ENCODE peak calls at places on chromosomes 4 and X, in six cellular contexts. H is GM12891, U is GM12878, E is HepG2, T is K562, B is H1. J is an unnamed sample.
A peak's percentile ranks its signal among the peaks of the same experiment; 100 is the strongest.

GRCh38 chrX:14412686-14413085 is 116.7 kb upstream of the GLRA2 start:
- DNase-seq in H (no peak), U (no peak), E (no peak), T (no peak), B (no peak), J (no peak)

GRCh38 chr4:102263024-102263787 is 82.1 kb downstream of the SLC39A8 start:
- DNase-seq in H (no peak), U (no peak), E (peak; percentile 41), T (no peak), B (no peak), J (no peak)

GRCh38 chr4:15420642-15421041 is 7.2 kb upstream of the C1QTNF7 start:
- DNase-seq in H (no peak), U (no peak), E (no peak), T (no peak), B (no peak), J (no peak)

GRCh38 chr4:89400408-89401035 is 92.9 kb upstream of the GPRIN3 start:
- DNase-seq in H (no peak), U (no peak), E (no peak), T (no peak), B (no peak), J (no peak)

GRCh38 chr4:149987777-149988410 is 90.4 kb upstream of the DCLK2 start:
- DNase-seq in H (no peak), U (no peak), E (no peak), T (no peak), B (no peak), J (no peak)

GRCh38 chr4:70660106-70660505 is 6.2 kb downstream of the JCHAIN start:
- DNase-seq in H (no peak), U (no peak), E (no peak), T (no peak), B (no peak), J (no peak)

GRCh38 chrX:6660567-6661252 is 125.8 kb upstream of the VCX3A start:
- DNase-seq in H (no peak), U (no peak), E (no peak), T (no peak), B (no peak), J (no peak)

GRCh38 chrX:71998836-71999509 is 88.3 kb downstream of the NHSL2 start:
- DNase-seq in H (no peak), U (no peak), E (peak; percentile 12), T (peak; percentile 42), B (no peak), J (peak; percentile 20)

GRCh38 chr4:170476351-170476750 is 386.6 kb upstream of the AADAT start:
- DNase-seq in H (no peak), U (no peak), E (no peak), T (no peak), B (no peak), J (no peak)

GRCh38 chrX:19616959-19617358 is 101.7 kb upstream of the MAP3K15 start:
- DNase-seq in H (no peak), U (no peak), E (no peak), T (no peak), B (no peak), J (no peak)

GRCh38 chr4:110361921-110362320 is 114.0 kb upstream of the ENPEP start:
- DNase-seq in H (no peak), U (no peak), E (no peak), T (no peak), B (no peak), J (no peak)

GRCh38 chrX:132876509-132876837 is 82.0 kb downstream of the HS6ST2 start:
- DNase-seq in H (no peak), U (no peak), E (no peak), T (no peak), B (no peak), J (no peak)

GRCh38 chrX:132876933-132877332 is 81.5 kb downstream of the HS6ST2 start:
- DNase-seq in H (no peak), U (no peak), E (no peak), T (no peak), B (no peak), J (no peak)

GRCh38 chrX:132883358-132883908 is 75.0 kb downstream of the HS6ST2 start:
- DNase-seq in H (no peak), U (no peak), E (no peak), T (no peak), B (no peak), J (no peak)

GRCh38 chrX:132875705-132876508 is 82.5 kb downstream of the HS6ST2 start:
- DNase-seq in H (no peak), U (no peak), E (no peak), T (no peak), B (peak; percentile 9), J (no peak)

GRCh38 chrX:132877954-132878536 is 80.4 kb downstream of the HS6ST2 start:
- DNase-seq in H (no peak), U (no peak), E (no peak), T (no peak), B (no peak), J (no peak)
- TF ChIP-seq POLR2AphosphoS5 in H (no peak), U (no peak), E (no peak), T (no peak), B (no peak), J (no peak)

GRCh38 chr4:622996-623913 is 2.1 kb upstream of the PDE6B start:
- DNase-seq in H (no peak), U (no peak), E (no peak), T (no peak), B (no peak), J (no peak)
- TF ChIP-seq TAF1 in H (no peak), U (no peak), E (no peak), T (no peak), B (no peak), J (no peak)

GRCh38 chr4:68344785-68345184 is 5.1 kb downstream of the YTHDC1 start:
- DNase-seq in H (no peak), U (no peak), E (no peak), T (no peak), B (no peak), J (no peak)

GRCh38 chr4:68347845-68348244 is 2.0 kb downstream of the YTHDC1 start:
- DNase-seq in H (no peak), U (no peak), E (no peak), T (no peak), B (no peak), J (no peak)

GRCh38 chr4:68346461-68346860 is 3.4 kb downstream of the YTHDC1 start:
- DNase-seq in H (no peak), U (no peak), E (peak; percentile 49), T (no peak), B (no peak), J (no peak)

GRCh38 chr4:68348577-68348976 is 1.3 kb downstream of the YTHDC1 start:
- DNase-seq in H (no peak), U (no peak), E (no peak), T (no peak), B (no peak), J (no peak)

GRCh38 chr4:68349361-68350360 is at the start of gene YTHDC1:
- DNase-seq in H (peak; percentile 70), U (peak; percentile 81), E (peak; percentile 90), T (peak; percentile 89), B (peak; percentile 88), J (peak; percentile 76)
- TF ChIP-seq POLR2A in H (peak; percentile 89), U (peak; percentile 99), E (peak; percentile 89), T (peak; percentile 96), B (peak; percentile 91), J (peak; percentile 88)

GRCh38 chrX:53511302-53511701 is 77.1 kb upstream of the HSD17B10 start:
- DNase-seq in H (no peak), U (no peak), E (no peak), T (no peak), B (no peak), J (no peak)
- TF ChIP-seq POLR2AphosphoS5 in H (no peak), U (no peak), E (no peak), T (no peak), B (no peak), J (no peak)

GRCh38 chrX:54920610-54921426 is at the start of gene TRO:
- DNase-seq in H (no peak), U (no peak), E (no peak), T (no peak), B (no peak), J (no peak)
- TF ChIP-seq TAF1 in H (no peak), U (no peak), E (no peak), T (no peak), B (peak; percentile 63), J (no peak)

DNA sequence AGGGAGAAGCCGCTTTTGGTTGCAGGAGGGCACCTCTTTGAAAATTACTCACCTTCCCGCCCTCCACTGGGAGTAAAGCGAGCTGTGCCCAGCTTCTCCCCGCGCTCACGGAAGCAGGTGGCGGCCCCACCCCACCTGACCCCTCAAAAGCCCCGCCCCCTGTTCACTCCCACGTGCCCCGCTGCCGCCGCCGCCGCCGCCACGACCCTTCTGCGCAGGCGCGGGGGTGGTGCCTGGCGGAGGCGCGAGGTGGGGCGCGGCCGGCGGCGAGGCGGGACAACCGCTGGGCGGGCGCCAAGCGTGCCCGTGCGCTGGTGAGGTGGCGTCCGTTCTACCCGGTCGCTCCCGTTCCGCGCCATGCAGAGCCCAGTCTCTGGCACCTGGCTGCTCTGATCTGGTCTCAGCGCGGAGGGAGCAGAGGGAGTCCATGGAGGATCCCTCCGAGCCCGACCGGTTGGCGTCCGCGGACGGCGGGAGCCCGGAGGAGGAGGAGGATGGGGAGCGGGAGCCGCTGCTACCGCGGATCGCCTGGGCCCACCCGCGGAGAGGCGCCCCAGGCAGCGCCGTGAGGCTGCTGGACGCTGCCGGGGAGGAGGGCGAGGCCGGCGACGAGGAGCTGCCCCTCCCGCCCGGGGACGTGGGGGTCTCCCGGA is at the start of gene PI4K2B:
- DNase-seq in H (peak; percentile 77), U (peak; percentile 53), E (peak; percentile 82), T (peak; percentile 95), B (peak; percentile 44), J (peak; percentile 75)
- TF ChIP-seq POLR2A in H (peak; percentile 82), U (peak; percentile 95), E (peak; percentile 95), T (peak; percentile 90), B (no peak), J (peak; percentile 85)

GRCh38 chr4:94032754-94033153 is 174.9 kb upstream of the SMARCAD1 start:
- DNase-seq in H (no peak), U (no peak), E (no peak), T (no peak), B (peak; percentile 9), J (no peak)
- TF ChIP-seq POLR2AphosphoS5 in H (no peak), U (no peak), E (no peak), T (no peak), B (no peak), J (no peak)

GRCh38 chrX:101171883-101172400 is 47.6 kb upstream of the DRP2 start:
- DNase-seq in H (no peak), U (no peak), E (no peak), T (no peak), B (no peak), J (no peak)

DNA sequence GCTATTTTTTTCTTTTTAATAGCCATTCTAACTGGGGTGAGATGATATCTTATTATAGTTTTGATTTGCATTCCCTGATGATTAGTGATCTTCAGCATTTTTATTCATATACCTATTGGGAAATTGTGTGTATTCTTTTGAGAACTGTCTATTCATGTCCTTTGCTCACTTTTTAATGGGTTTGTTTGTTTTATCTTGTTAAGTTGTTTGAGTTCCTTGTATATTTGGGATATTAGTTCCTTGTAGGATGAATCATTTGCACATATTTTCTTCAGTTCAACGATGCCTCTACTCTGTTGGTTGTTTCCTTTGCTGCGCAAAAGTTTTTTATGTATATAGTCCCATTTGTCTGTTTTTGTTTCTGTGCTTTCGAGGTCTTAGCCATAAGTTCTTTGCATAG is 43.1 kb upstream of the DRP2 start:
- DNase-seq in H (no peak), U (no peak), E (no peak), T (no peak), B (no peak), J (no peak)
- TF ChIP-seq TAF1 in H (no peak), U (no peak), E (no peak), T (no peak), B (no peak), J (no peak)

J was measured in GM12892.